ENCODE peak calls at places on chromosome 18, in six cellular contexts. Y is GM03348, I is cardiac fibroblast, U is NCI-H1105 treated with DMSO at 0.1 percent for 48 hours, H is epithelial cell of esophagus, P is C1 segment of cervical spinal cord. T is an unnamed sample.

GRCh38 chr18:50981381-50981780 is 13.5 kb downstream of the ELAC1 start:
- DNase-seq in P (no peak), H (peak; percentile 30), U (no peak), Y (peak; percentile 29), I (no peak), T (peak; percentile 56)

GRCh38 chr18:25544872-25545271 is 192.9 kb upstream of the ZNF521 start:
- DNase-seq in Y (no peak), H (no peak), I (no peak), U (no peak), P (no peak), T (no peak)

GRCh38 chr18:23871410-23871809 is 143.1 kb upstream of the TTC39C start:
- DNase-seq in U (peak; percentile 56), Y (no peak), P (no peak), I (peak; percentile 45), H (peak; percentile 91), T (no peak)

GRCh38 chr18:26205318-26205717 is 20.9 kb upstream of the TAF4B start:
- DNase-seq in H (no peak), I (no peak), U (no peak), P (no peak), Y (no peak), T (no peak)

GRCh38 chr18:79749251-79750191 is 48.2 kb upstream of the KCNG2 start:
- DNase-seq in U (no peak), H (no peak), Y (no peak), I (no peak), P (no peak), T (no peak)

GRCh38 chr18:44823286-44823685 is 142.6 kb downstream of the SETBP1 start:
- DNase-seq in U (no peak), Y (no peak), H (no peak), P (no peak), I (no peak), T (no peak)

GRCh38 chr18:77478619-77479018 is 229.0 kb downstream of the GALR1 start:
- DNase-seq in U (no peak), Y (no peak), H (no peak), I (peak; percentile 78), P (no peak), T (no peak)

GRCh38 chr18:11658989-11659388 is 30.1 kb upstream of the GNAL start:
- DNase-seq in Y (no peak), I (peak; percentile 4), P (no peak), U (no peak), H (peak; percentile 96), T (no peak)

GRCh38 chr18:56083889-56084288 is 495.9 kb upstream of the TCF4 start:
- DNase-seq in U (peak; percentile 54), P (no peak), H (no peak), Y (no peak), I (peak; percentile 9), T (no peak)

GRCh38 chr18:11689031-11689971 is at the start of gene GNAL:
- DNase-seq in I (peak; percentile 88), U (peak; percentile 83), Y (peak; percentile 86), P (peak; percentile 29), H (peak; percentile 91), T (peak; percentile 84)

GRCh38 chr18:11320981-11321380 is 171.6 kb upstream of the PIEZO2 start:
- DNase-seq in Y (peak; percentile 55), P (no peak), U (no peak), I (peak; percentile 66), H (no peak), T (peak; percentile 78)

GRCh38 chr18:59540819-59541218 is 156.4 kb downstream of the CCBE1 start:
- DNase-seq in I (peak; percentile 80), Y (peak; percentile 49), H (peak; percentile 41), U (no peak), P (no peak), T (peak; percentile 74)

GRCh38 chr18:48797841-48798255 is 152.9 kb downstream of the SMAD7 start:
- DNase-seq in P (no peak), Y (no peak), H (no peak), I (no peak), U (no peak), T (no peak)

GRCh38 chr18:75249672-75250470 is 39.3 kb downstream of the TSHZ1 start:
- DNase-seq in P (no peak), U (no peak), Y (no peak), I (no peak), H (no peak), T (no peak)

GRCh38 chr18:28201056-28201455 is 24.1 kb upstream of the CDH2 start:
- DNase-seq in H (no peak), I (no peak), P (no peak), U (no peak), Y (no peak), T (no peak)

GRCh38 chr18:23072079-23072478 is 63.2 kb upstream of the CABLES1 start:
- DNase-seq in P (no peak), H (no peak), U (no peak), I (no peak), Y (no peak), T (no peak)

GRCh38 chr18:45829896-45830295 is 4.4 kb downstream of the SIGLEC15 start:
- DNase-seq in P (no peak), I (no peak), H (no peak), U (no peak), Y (no peak), T (no peak)

GRCh38 chr18:69935319-69936190 is 12.1 kb downstream of the CD226 start:
- DNase-seq in U (no peak), P (no peak), H (peak; percentile 49), Y (no peak), I (peak; percentile 24), T (peak; percentile 40)